ENCODE peak calls at places on chromosome 17, in six cellular contexts. A is T follicular helper cell, L is AG08395, K is M059J, P is left ventricle myocardium superior, X is NCI-H1436. Z is an unnamed sample.

GRCh38 chr17:13557077-13557476 is 44.7 kb downstream of the HS3ST3A1 start:
- DNase-seq in A (no peak), L (peak), K (peak), P (no peak), X (no peak), Z (no peak)

GRCh38 chr17:50863221-50863843 is 2.8 kb downstream of the TOB1 start:
- DNase-seq in A (no peak), L (no peak), K (peak), P (no peak), X (no peak), Z (peak)

GRCh38 chr17:61149862-61150362 is 249.7 kb upstream of the TBX2 start:
- DNase-seq in A (no peak), L (no peak), K (peak), P (no peak), X (peak), Z (no peak)

GRCh38 chr17:376936-377863 is 24.6 kb upstream of the RPH3AL start:
- DNase-seq in A (no peak), L (peak), K (no peak), P (peak), X (no peak), Z (no peak)

GRCh38 chr17:34654276-34654675 is 74.9 kb downstream of the TMEM132E start:
- DNase-seq in A (no peak), L (no peak), K (peak), P (no peak), X (no peak), Z (no peak)

GRCh38 chr17:20935740-20936139 is 107.1 kb downstream of the USP22 start:
- DNase-seq in A (no peak), L (peak), K (peak), P (no peak), X (no peak), Z (no peak)

GRCh38 chr17:75518201-75518600 is 1.9 kb downstream of the TSEN54 start:
- DNase-seq in A (peak), L (no peak), K (no peak), P (no peak), X (no peak), Z (no peak)

GRCh38 chr17:69967910-69968411 is 107.1 kb upstream of the KCNJ16 start:
- DNase-seq in A (no peak), L (peak), K (peak), P (no peak), X (no peak), Z (no peak)

GRCh38 chr17:933168-934083 is 46.1 kb downstream of the NXN start:
- DNase-seq in A (no peak), L (peak), K (peak), P (no peak), X (no peak), Z (no peak)

GRCh38 chr17:56914641-56915263 is 903 bp upstream of the TRIM25 start:
- DNase-seq in A (no peak), L (no peak), K (peak), P (no peak), X (no peak), Z (no peak)

GRCh38 chr17:76565728-76566612 is 19.7 kb downstream of the ST6GALNAC2 start:
- DNase-seq in A (no peak), L (no peak), K (no peak), P (no peak), X (no peak), Z (no peak)

GRCh38 chr17:49996495-49997255 is 1.7 kb upstream of the DLX3 start:
- DNase-seq in A (peak), L (peak), K (peak), P (peak), X (peak), Z (peak)

GRCh38 chr17:46911311-46911710 is 11.6 kb upstream of the GOSR2 start:
- DNase-seq in A (no peak), L (no peak), K (no peak), P (no peak), X (no peak), Z (no peak)

GRCh38 chr17:36947922-36948716 is 635 bp upstream of the AATF start:
- DNase-seq in A (no peak), L (no peak), K (peak), P (no peak), X (peak), Z (no peak)

GRCh38 chr17:30379303-30380105 is 777 bp downstream of the CPD start:
- DNase-seq in A (no peak), L (no peak), K (no peak), P (peak), X (no peak), Z (no peak)

GRCh38 chr17:72477529-72477928 is 356.7 kb downstream of the SOX9 start:
- DNase-seq in A (no peak), L (no peak), K (no peak), P (no peak), X (no peak), Z (no peak)

GRCh38 chr17:40063915-40064531 is 1.3 kb downstream of the THRA start:
- DNase-seq in A (no peak), L (no peak), K (no peak), P (no peak), X (no peak), Z (no peak)

GRCh38 chr17:46032909-46033308 is 33.9 kb downstream of the STH start:
- DNase-seq in A (no peak), L (no peak), K (no peak), P (no peak), X (no peak), Z (no peak)

GRCh38 chr17:13957636-13958035 is 111.7 kb upstream of the COX10 start:
- DNase-seq in A (no peak), L (peak), K (peak), P (no peak), X (no peak), Z (no peak)

Z was measured in mesenteric fat pad.